ENCODE peak calls at places on chromosomes 3 and 15, in seven cellular contexts. U, P, Z, D, A, Y and S are unnamed samples.

GRCh38 chr15:90665288-90666134 is 51.6 kb upstream of the BLM start:
- DNase-seq in U (peak), P (no peak), Z (no peak), D (no peak), A (peak), Y (no peak), S (no peak)

GRCh38 chr3:79032686-79033318 is 735.0 kb downstream of the ROBO1 start:
- DNase-seq in U (peak), P (peak), Z (no peak), D (no peak), A (peak), Y (peak), S (peak)

GRCh38 chr15:67079361-67079760 is 14.0 kb downstream of the SMAD3 start:
- DNase-seq in U (peak), P (no peak), Z (no peak), D (no peak), A (no peak), Y (no peak), S (no peak)

GRCh38 chr15:39341238-39341637 is 239.6 kb upstream of the THBS1 start:
- DNase-seq in U (no peak), P (no peak), Z (no peak), D (no peak), A (no peak), Y (no peak), S (no peak)

GRCh38 chr15:100712226-100712625 is 109.8 kb downstream of the ASB7 start:
- DNase-seq in U (peak), P (no peak), Z (no peak), D (no peak), A (no peak), Y (no peak), S (no peak)

GRCh38 chr15:93179072-93179471 is 90.1 kb upstream of the RGMA start:
- DNase-seq in U (no peak), P (no peak), Z (no peak), D (no peak), A (no peak), Y (no peak), S (no peak)

GRCh38 chr3:189169728-189170127 is 2.0 kb upstream of the TPRG1 start:
- DNase-seq in U (no peak), P (no peak), Z (peak), D (no peak), A (no peak), Y (no peak), S (peak)

GRCh38 chr15:38058596-38059075 is 124.2 kb downstream of the TMCO5A start:
- DNase-seq in U (peak), P (no peak), Z (peak), D (no peak), A (no peak), Y (peak), S (no peak)

GRCh38 chr15:49468440-49468839 is 45.4 kb downstream of the FGF7 start:
- DNase-seq in U (peak), P (no peak), Z (no peak), D (no peak), A (no peak), Y (peak), S (no peak)

GRCh38 chr15:29670945-29671307 is 151.3 kb downstream of the TJP1 start:
- DNase-seq in U (peak), P (no peak), Z (no peak), D (no peak), A (no peak), Y (peak), S (no peak)

GRCh38 chr15:73965094-73965729 is 26.9 kb downstream of the STOML1 start:
- DNase-seq in U (no peak), P (no peak), Z (peak), D (no peak), A (no peak), Y (no peak), S (peak)

GRCh38 chr3:127849368-127849767 is 27.1 kb upstream of the MGLL start:
- DNase-seq in U (no peak), P (no peak), Z (no peak), D (no peak), A (no peak), Y (no peak), S (no peak)

GRCh38 chr3:64806668-64807067 is 118.9 kb upstream of the ADAMTS9 start:
- DNase-seq in U (no peak), P (no peak), Z (no peak), D (no peak), A (no peak), Y (no peak), S (no peak)

GRCh38 chr15:79418693-79419279 is 13.3 kb upstream of the MINAR1 start:
- DNase-seq in U (no peak), P (no peak), Z (no peak), D (no peak), A (no peak), Y (no peak), S (peak)

GRCh38 chr3:46087871-46088270 is 60.6 kb upstream of the XCR1 start:
- DNase-seq in U (peak), P (no peak), Z (no peak), D (no peak), A (peak), Y (peak), S (peak)

GRCh38 chr15:98174286-98174685 is 213.8 kb downstream of the ARRDC4 start:
- DNase-seq in U (no peak), P (no peak), Z (peak), D (no peak), A (no peak), Y (no peak), S (peak)

GRCh38 chr15:80996247-80996646 is 4.5 kb upstream of the TLNRD1 start:
- DNase-seq in U (no peak), P (no peak), Z (no peak), D (no peak), A (no peak), Y (no peak), S (peak)

GRCh38 chr15:77834276-77834990 is 201.7 kb upstream of the LINGO1 start:
- DNase-seq in U (no peak), P (no peak), Z (no peak), D (no peak), A (no peak), Y (no peak), S (no peak)

GRCh38 chr15:80615783-80616391 is 79.2 kb upstream of the ABHD17C start:
- DNase-seq in U (peak), P (no peak), Z (no peak), D (no peak), A (peak), Y (peak), S (no peak)

GRCh38 chr15:33994005-33994615 is 25.8 kb downstream of the CHRM5 start:
- DNase-seq in U (peak), P (peak), Z (peak), D (peak), A (peak), Y (peak), S (peak)

GRCh38 chr3:131907809-131908208 is 127.0 kb downstream of the CPNE4 start:
- DNase-seq in U (no peak), P (no peak), Z (no peak), D (no peak), A (no peak), Y (no peak), S (no peak)

GRCh38 chr15:49646891-49647290 is 26.0 kb downstream of the DTWD1 start:
- DNase-seq in U (peak), P (no peak), Z (no peak), D (no peak), A (no peak), Y (no peak), S (no peak)

GRCh38 chr3:104044002-104044401 is 1322.7 kb upstream of the ALCAM start:
- DNase-seq in U (no peak), P (no peak), Z (no peak), D (no peak), A (no peak), Y (peak), S (no peak)

GRCh38 chr15:37877851-37878577 is 56.4 kb upstream of the TMCO5A start:
- DNase-seq in U (peak), P (no peak), Z (no peak), D (no peak), A (no peak), Y (peak), S (peak)

GRCh38 chr3:12707425-12707824 is 43.5 kb upstream of the RAF1 start:
- DNase-seq in U (peak), P (no peak), Z (no peak), D (no peak), A (peak), Y (no peak), S (no peak)

GRCh38 chr3:172467170-172467824 is 19.0 kb upstream of the GHSR start:
- DNase-seq in U (peak), P (no peak), Z (no peak), D (no peak), A (peak), Y (peak), S (peak)

GRCh38 chr15:63938486-63939061 is 104.8 kb upstream of the HERC1 start:
- DNase-seq in U (peak), P (no peak), Z (peak), D (no peak), A (no peak), Y (no peak), S (no peak)

GRCh38 chr15:92696096-92696495 is 40.5 kb upstream of the FAM174B start:
- DNase-seq in U (no peak), P (no peak), Z (no peak), D (no peak), A (no peak), Y (no peak), S (no peak)

GRCh38 chr3:195892355-195893120 is 15.8 kb downstream of the TNK2 start:
- DNase-seq in U (peak), P (peak), Z (no peak), D (no peak), A (no peak), Y (peak), S (no peak)

GRCh38 chr3:146884291-146884690 is 279.1 kb upstream of the PLSCR5 start:
- DNase-seq in U (no peak), P (no peak), Z (no peak), D (no peak), A (peak), Y (no peak), S (no peak)

GRCh38 chr3:60979861-60980739 is 271.2 kb downstream of the FHIT start:
- DNase-seq in U (no peak), P (no peak), Z (no peak), D (no peak), A (no peak), Y (peak), S (peak)

GRCh38 chr3:150255416-150255815 is 152.7 kb upstream of the TSC22D2 start:
- DNase-seq in U (no peak), P (no peak), Z (no peak), D (no peak), A (no peak), Y (no peak), S (no peak)

GRCh38 chr15:88904808-88905327 is 8.3 kb downstream of the MFGE8 start:
- DNase-seq in U (peak), P (peak), Z (peak), D (no peak), A (peak), Y (peak), S (peak)

GRCh38 chr3:22012471-22012870 is 261.5 kb upstream of the ZNF385D start:
- DNase-seq in U (no peak), P (no peak), Z (no peak), D (no peak), A (peak), Y (peak), S (peak)

DNA sequence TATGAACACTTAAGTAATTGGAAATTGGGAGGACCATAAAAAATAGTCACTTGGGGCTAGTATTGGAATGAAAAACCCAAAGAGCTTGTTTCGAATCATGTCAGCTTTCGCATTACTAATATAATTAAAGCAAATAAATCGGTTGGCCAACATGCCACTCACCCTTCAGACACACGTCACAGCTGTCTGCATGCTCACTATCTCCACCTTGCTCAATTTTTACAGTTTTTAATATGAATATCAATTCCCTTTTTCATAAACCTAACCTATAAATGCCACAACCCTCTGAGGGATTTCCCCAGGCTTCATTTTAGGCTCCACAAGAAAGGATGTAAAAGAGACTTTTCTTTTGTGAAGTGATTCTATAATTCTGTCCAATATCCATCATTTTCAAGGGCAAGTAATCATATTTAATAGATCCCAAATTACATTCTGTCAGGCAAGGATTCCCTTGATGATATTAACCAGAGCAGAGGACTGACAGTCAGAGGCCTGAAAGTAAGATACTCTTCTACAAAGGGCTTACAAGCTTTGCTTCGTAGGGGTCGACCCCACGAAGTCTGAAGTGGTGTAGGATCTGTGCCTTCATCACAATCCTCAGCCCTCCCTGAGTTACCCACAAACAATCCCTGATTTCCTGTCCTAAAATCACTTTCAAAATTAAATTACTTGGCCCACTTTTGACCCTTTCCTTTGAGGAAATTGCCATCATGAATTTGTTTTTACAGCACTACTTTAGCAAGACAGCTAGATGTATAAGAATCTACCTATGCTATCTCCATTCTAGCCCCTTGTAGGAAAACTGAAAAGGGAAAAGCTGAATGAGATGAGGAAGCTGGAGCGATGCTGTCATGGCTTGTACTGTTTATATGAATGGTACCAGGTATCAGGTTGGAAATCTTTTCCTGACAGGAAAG is 44.5 kb downstream of the NANOGP8 start:
- DNase-seq in U (no peak), P (no peak), Z (no peak), D (no peak), A (no peak), Y (peak), S (no peak)
- H3K23ac ChIP-seq in U (no peak), P (no peak), Z (no peak), D (no peak), A (no peak), Y (no peak), S (no peak)

GRCh38 chr3:117622130-117622841 is 912.7 kb downstream of the TUSC7 start:
- DNase-seq in U (peak), P (no peak), Z (no peak), D (no peak), A (no peak), Y (peak), S (peak)
- H3K4me2 ChIP-seq in U (peak), P (no peak), Z (no peak), D (no peak), A (no peak), Y (no peak), S (no peak)

GRCh38 chr3:14093831-14094230 is 30.8 kb downstream of the CHCHD4 start:
- DNase-seq in U (no peak), P (no peak), Z (no peak), D (no peak), A (no peak), Y (no peak), S (peak)

GRCh38 chr3:14092464-14092863 is 32.2 kb downstream of the CHCHD4 start:
- DNase-seq in U (no peak), P (no peak), Z (no peak), D (no peak), A (no peak), Y (no peak), S (no peak)

GRCh38 chr3:14096742-14097141 is 27.9 kb downstream of the CHCHD4 start:
- DNase-seq in U (no peak), P (no peak), Z (no peak), D (no peak), A (no peak), Y (no peak), S (no peak)

GRCh38 chr3:14097616-14098391 is 26.9 kb downstream of the CHCHD4 start:
- DNase-seq in U (no peak), P (no peak), Z (no peak), D (no peak), A (no peak), Y (no peak), S (no peak)
- H3K23ac ChIP-seq in U (no peak), P (no peak), Z (no peak), D (no peak), A (no peak), Y (no peak), S (no peak)

GRCh38 chr15:70342554-70343548 is 245.1 kb upstream of the TLE3 start:
- DNase-seq in U (no peak), P (no peak), Z (no peak), D (no peak), A (peak), Y (no peak), S (no peak)

GRCh38 chr15:70342141-70342540 is 244.4 kb upstream of the TLE3 start:
- DNase-seq in U (no peak), P (no peak), Z (peak), D (no peak), A (no peak), Y (no peak), S (no peak)

GRCh38 chr15:70345251-70346019 is 247.7 kb upstream of the TLE3 start:
- DNase-seq in U (no peak), P (no peak), Z (no peak), D (no peak), A (no peak), Y (no peak), S (no peak)

GRCh38 chr15:70344666-70345065 is 246.9 kb upstream of the TLE3 start:
- DNase-seq in U (no peak), P (no peak), Z (no peak), D (no peak), A (no peak), Y (no peak), S (no peak)

GRCh38 chr15:70343961-70344360 is 246.2 kb upstream of the TLE3 start:
- DNase-seq in U (no peak), P (no peak), Z (no peak), D (no peak), A (no peak), Y (no peak), S (no peak)
- H3K4me2 ChIP-seq in U (no peak), P (no peak), Z (no peak), D (no peak), A (no peak), Y (no peak), S (no peak)

GRCh38 chr3:58341376-58341775 is 8.7 kb downstream of the PXK start:
- DNase-seq in U (peak), P (no peak), Z (no peak), D (no peak), A (no peak), Y (no peak), S (no peak)
- H3K23ac ChIP-seq in U (no peak), P (no peak), Z (no peak), D (no peak), A (no peak), Y (no peak), S (no peak)

GRCh38 chr3:179450901-179451334 is 352 bp downstream of the GNB4 start:
- DNase-seq in U (peak), P (no peak), Z (no peak), D (no peak), A (no peak), Y (peak), S (peak)

GRCh38 chr3:179451335-179452165 is at the start of gene GNB4:
- DNase-seq in U (peak), P (peak), Z (peak), D (peak), A (peak), Y (peak), S (peak)

GRCh38 chr3:179447251-179447650 is 4.0 kb downstream of the GNB4 start:
- DNase-seq in U (no peak), P (no peak), Z (no peak), D (no peak), A (no peak), Y (no peak), S (no peak)

GRCh38 chr3:179450321-179450720 is 949 bp downstream of the GNB4 start:
- DNase-seq in U (peak), P (no peak), Z (no peak), D (no peak), A (no peak), Y (peak), S (no peak)

DNA sequence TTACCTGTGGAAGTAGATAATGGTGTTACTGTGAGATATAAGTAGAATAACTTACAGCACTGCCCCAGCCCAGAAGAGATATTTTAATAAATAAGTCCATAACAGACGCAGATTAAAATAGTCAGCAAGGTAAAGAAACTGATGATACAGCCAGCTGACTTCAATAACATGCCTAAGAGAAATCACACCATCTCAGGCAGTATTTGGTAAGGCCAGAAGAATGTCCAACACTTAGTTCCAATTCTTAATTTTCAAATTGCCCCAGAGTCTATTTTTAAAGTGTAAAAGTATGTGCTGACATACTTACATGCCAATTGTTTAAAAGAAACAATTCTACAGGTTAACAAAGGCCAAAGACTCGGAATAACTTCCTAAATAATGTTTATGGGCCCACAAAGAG is 1.6 kb downstream of the GNB4 start:
- DNase-seq in U (peak), P (no peak), Z (no peak), D (no peak), A (no peak), Y (no peak), S (no peak)
- H3K4me2 ChIP-seq in U (peak), P (no peak), Z (no peak), D (no peak), A (no peak), Y (peak), S (no peak)

GRCh38 chr15:82877825-82878224 is 68.4 kb downstream of the WHAMM start:
- DNase-seq in U (no peak), P (no peak), Z (no peak), D (no peak), A (no peak), Y (no peak), S (no peak)
- H3K23ac ChIP-seq in U (no peak), P (no peak), Z (no peak), D (no peak), A (no peak), Y (no peak), S (no peak)

GRCh38 chr3:50630916-50631315 is 14.0 kb downstream of the MAPKAPK3 start:
- DNase-seq in U (no peak), P (no peak), Z (no peak), D (no peak), A (no peak), Y (no peak), S (no peak)

GRCh38 chr3:50633233-50633795 is 16.4 kb downstream of the MAPKAPK3 start:
- DNase-seq in U (no peak), P (no peak), Z (no peak), D (no peak), A (no peak), Y (no peak), S (no peak)

GRCh38 chr3:50635066-50635465 is 18.1 kb downstream of the MAPKAPK3 start:
- DNase-seq in U (no peak), P (no peak), Z (no peak), D (no peak), A (no peak), Y (no peak), S (no peak)

GRCh38 chr3:50630394-50630793 is 13.4 kb downstream of the MAPKAPK3 start:
- DNase-seq in U (no peak), P (no peak), Z (no peak), D (no peak), A (no peak), Y (no peak), S (no peak)

GRCh38 chr3:50632450-50632849 is 15.5 kb downstream of the MAPKAPK3 start:
- DNase-seq in U (no peak), P (no peak), Z (no peak), D (no peak), A (no peak), Y (no peak), S (no peak)
- H3K4me2 ChIP-seq in U (no peak), P (no peak), Z (no peak), D (no peak), A (no peak), Y (no peak), S (no peak)